ENCODE peak calls at places on chromosome X, in seven cellular contexts. K is fibroblast of mammary gland; Z is NCI-H1092 treated with DMSO at 0.1 percent for 48 hours; V is central memory CD4-positive, alpha-beta T cell; N is substantia nigra; L is naive thymus-derived CD8-positive, alpha-beta T cell; F is left kidney. J is an unnamed sample.
A peak's percentile ranks its signal among the peaks of the same experiment; 100 is the strongest.

GRCh38 chrX:150902434-150903109 is 4.1 kb upstream of the CD99L2 start:
- DNase-seq in N (no peak), F (no peak), V (no peak), L (no peak), K (no peak), Z (no peak), J (peak; percentile 10)

GRCh38 chrX:96752776-96753175 is 68.1 kb downstream of the DIAPH2 start:
- DNase-seq in F (peak; percentile 63), L (no peak), K (no peak), Z (no peak), V (no peak), N (no peak), J (no peak)

GRCh38 chrX:30910124-30910860 is 21.2 kb upstream of the TAB3 start:
- DNase-seq in K (peak; percentile 12), Z (no peak), N (no peak), L (no peak), V (no peak), F (no peak), J (no peak)

GRCh38 chrX:130165703-130166502 is at the start of gene AIFM1:
- DNase-seq in F (peak; percentile 97), Z (peak; percentile 97), K (peak; percentile 93), N (peak; percentile 76), V (peak; percentile 87), L (peak; percentile 83), J (peak; percentile 81)

GRCh38 chrX:20522420-20522819 is 255.7 kb upstream of the RPS6KA3 start:
- DNase-seq in K (no peak), F (no peak), V (no peak), L (no peak), N (no peak), Z (no peak), J (no peak)

GRCh38 chrX:80879143-80879542 is 69.5 kb upstream of the BRWD3 start:
- DNase-seq in N (no peak), Z (peak; percentile 27), K (no peak), L (no peak), V (no peak), F (peak; percentile 2), J (no peak)

GRCh38 chrX:149903889-149904748 is 23.1 kb downstream of the MAGEA8 start:
- DNase-seq in L (no peak), Z (no peak), K (peak; percentile 1), V (no peak), N (no peak), F (peak; percentile 54), J (no peak)

GRCh38 chrX:9339603-9340569 is 125.0 kb upstream of the TBL1X start:
- DNase-seq in L (no peak), K (no peak), F (no peak), Z (peak; percentile 34), N (no peak), V (peak; percentile 71), J (no peak)

GRCh38 chrX:20623448-20623847 is 356.7 kb upstream of the RPS6KA3 start:
- DNase-seq in N (no peak), F (no peak), V (no peak), K (peak; percentile 62), Z (no peak), L (no peak), J (no peak)

GRCh38 chrX:119381349-119381944 is 17.7 kb upstream of the SLC25A43 start:
- DNase-seq in N (no peak), V (no peak), K (no peak), F (no peak), L (no peak), Z (no peak), J (no peak)

GRCh38 chrX:100636321-100636991 is at the start of gene TSPAN6:
- DNase-seq in F (peak; percentile 97), Z (peak; percentile 94), V (peak; percentile 73), L (peak; percentile 75), N (peak; percentile 53), K (peak; percentile 86), J (peak; percentile 74)

GRCh38 chrX:72094894-72095293 is 36.8 kb downstream of the RTL5 start:
- DNase-seq in F (peak; percentile 59), K (peak; percentile 7), V (peak; percentile 86), L (peak; percentile 32), Z (peak; percentile 6), N (no peak), J (peak; percentile 26)

GRCh38 chrX:73069365-73070035 is 9.8 kb downstream of the PABPC1L2A start:
- DNase-seq in F (no peak), L (no peak), N (no peak), K (no peak), Z (no peak), V (no peak), J (no peak)

GRCh38 chrX:71222929-71223328 is at the start of gene GJB1:
- DNase-seq in N (peak; percentile 73), F (no peak), L (no peak), K (no peak), V (no peak), Z (no peak), J (no peak)

GRCh38 chrX:28189011-28189410 is 207.8 kb upstream of the DCAF8L1 start:
- DNase-seq in K (peak; percentile 26), F (no peak), N (no peak), L (no peak), V (no peak), Z (no peak), J (no peak)

GRCh38 chrX:31038585-31039326 is 33.1 kb downstream of the FTHL17 start:
- DNase-seq in K (peak; percentile 35), V (no peak), Z (peak; percentile 19), L (no peak), N (peak; percentile 5), F (peak; percentile 51), J (peak; percentile 5)

GRCh38 chrX:23644744-23645143 is 22.5 kb upstream of the PRDX4 start:
- DNase-seq in Z (no peak), L (no peak), V (no peak), F (no peak), K (no peak), N (no peak), J (no peak)

GRCh38 chrX:48676893-48677270 is 6.7 kb upstream of the WAS start:
- DNase-seq in Z (peak; percentile 25), N (no peak), K (no peak), F (no peak), L (no peak), V (peak; percentile 20), J (no peak)

GRCh38 chrX:16445166-16445752 is 204.7 kb upstream of the S100G start:
- DNase-seq in L (peak; percentile 21), Z (peak; percentile 35), N (no peak), V (peak; percentile 28), K (peak; percentile 39), F (peak; percentile 57), J (no peak)

GRCh38 chrX:54288277-54288676 is 69.6 kb downstream of the WNK3 start:
- DNase-seq in F (no peak), K (peak; percentile 7), Z (no peak), V (no peak), L (no peak), N (no peak), J (no peak)

GRCh38 chrX:142686206-142686605 is 339.5 kb upstream of the SPANXN4 start:
- DNase-seq in L (no peak), F (no peak), N (no peak), K (no peak), Z (no peak), V (no peak), J (no peak)

GRCh38 chrX:105703876-105704275 is 118.5 kb upstream of the NRK start:
- DNase-seq in Z (no peak), L (no peak), K (no peak), N (no peak), F (no peak), V (no peak), J (no peak)

GRCh38 chrX:152817082-152817744 is 13.3 kb downstream of the CETN2 start:
- DNase-seq in Z (peak; percentile 18), V (no peak), K (peak; percentile 53), N (peak; percentile 60), L (no peak), F (peak; percentile 65), J (no peak)

GRCh38 chrX:109856974-109857373 is 123.9 kb upstream of the ACSL4 start:
- DNase-seq in F (no peak), K (peak; percentile 34), N (no peak), L (no peak), V (peak; percentile 29), Z (peak; percentile 33), J (peak; percentile 23)

GRCh38 chrX:48022740-48023139 is 16.0 kb downstream of the SPACA5 start:
- DNase-seq in F (no peak), L (no peak), Z (no peak), N (no peak), V (no peak), K (peak; percentile 9), J (no peak)

GRCh38 chrX:68113837-68114572 is 319.3 kb downstream of the OPHN1 start:
- DNase-seq in V (no peak), Z (no peak), N (no peak), K (no peak), F (no peak), L (no peak), J (no peak)